ENCODE peak calls at places on chromosome 2, in seven cellular contexts. R, Y, A, X, W, E and I are unnamed samples.

GRCh38 chr2:17901246-17901645 is 22.8 kb downstream of the KCNS3 start:
- DNase-seq in E (no peak), W (no peak), Y (no peak), X (peak; percentile 84), R (no peak), A (no peak), I (peak; percentile 57)

GRCh38 chr2:124050833-124051497 is 25.9 kb downstream of the CNTNAP5 start:
- DNase-seq in A (no peak), W (no peak), R (no peak), E (no peak), Y (no peak), X (no peak), I (no peak)

GRCh38 chr2:240585101-240585500 is 1.4 kb upstream of the CAPN10 start:
- DNase-seq in A (no peak), X (no peak), Y (no peak), R (no peak), E (no peak), W (peak; percentile 34), I (no peak)

GRCh38 chr2:172995323-172996244 is 80.1 kb upstream of the MAP3K20 start:
- DNase-seq in A (no peak), W (no peak), X (peak; percentile 84), Y (no peak), R (peak; percentile 87), E (peak; percentile 32), I (peak; percentile 35)

GRCh38 chr2:159226059-159226461 is 60.4 kb downstream of the WDSUB1 start:
- DNase-seq in W (no peak), Y (no peak), A (no peak), R (peak; percentile 43), X (peak; percentile 67), E (no peak), I (no peak)

GRCh38 chr2:109331081-109331480 is 202.1 kb downstream of the SH3RF3 start:
- DNase-seq in A (no peak), E (no peak), R (no peak), Y (no peak), W (no peak), X (peak; percentile 30), I (no peak)

GRCh38 chr2:26144953-26145680 is 27.8 kb upstream of the GAREM2 start:
- DNase-seq in A (peak; percentile 17), X (peak; percentile 74), E (peak; percentile 67), R (peak; percentile 72), Y (peak; percentile 74), W (peak; percentile 71), I (peak; percentile 63)

GRCh38 chr2:242060212-242060835 is 190.8 kb downstream of the RTP5 start:
- DNase-seq in X (peak; percentile 78), A (no peak), R (peak; percentile 63), E (peak; percentile 65), Y (no peak), W (no peak), I (no peak)

GRCh38 chr2:29920631-29921559 is 491 bp downstream of the ALK start:
- DNase-seq in Y (peak; percentile 21), W (no peak), A (no peak), X (peak; percentile 18), E (no peak), R (peak; percentile 47), I (peak; percentile 29)

GRCh38 chr2:105712981-105713596 is 31.6 kb upstream of the NCK2 start:
- DNase-seq in R (peak; percentile 22), W (no peak), A (no peak), E (no peak), Y (no peak), X (peak; percentile 75), I (no peak)

GRCh38 chr2:197433770-197434438 is 924 bp downstream of the SF3B1 start:
- DNase-seq in X (peak; percentile 3), A (no peak), Y (no peak), W (no peak), R (no peak), E (no peak), I (no peak)

GRCh38 chr2:195810340-195811098 is 153.5 kb downstream of the SLC39A10 start:
- DNase-seq in A (no peak), R (no peak), W (no peak), E (no peak), Y (no peak), X (no peak), I (no peak)